ENCODE peak calls at places on chromosome 19, in seven cellular contexts. One of them, this sample, is unnamed.

GRCh38 chr19:38665950-38666661 is 18.7 kb downstream of the ACTN4 start:
- DNase-seq in CD4-positive, alpha-beta T cell: no peak
- DNase-seq in psoas muscle: peak; percentile 56
- DNase-seq in neural progenitor cell: peak; percentile 85
- DNase-seq in left ventricle myocardium inferior: peak; percentile 73
- DNase-seq in A549: no peak
- DNase-seq in spleen: peak; percentile 78
- DNase-seq in this sample: no peak

GRCh38 chr19:6126335-6126974 is 9.0 kb upstream of the ACSBG2 start:
- DNase-seq in CD4-positive, alpha-beta T cell: no peak
- DNase-seq in psoas muscle: no peak
- DNase-seq in neural progenitor cell: peak; percentile 55
- DNase-seq in left ventricle myocardium inferior: no peak
- DNase-seq in A549: peak; percentile 62
- DNase-seq in spleen: no peak
- DNase-seq in this sample: no peak

GRCh38 chr19:44539236-44539819 is 9.9 kb upstream of the CEACAM20 start:
- DNase-seq in CD4-positive, alpha-beta T cell: no peak
- DNase-seq in psoas muscle: no peak
- DNase-seq in neural progenitor cell: no peak
- DNase-seq in left ventricle myocardium inferior: no peak
- DNase-seq in A549: no peak
- DNase-seq in spleen: no peak
- DNase-seq in this sample: no peak

GRCh38 chr19:17327654-17328516 is 6.8 kb downstream of the ANO8 start:
- DNase-seq in CD4-positive, alpha-beta T cell: peak; percentile 40
- DNase-seq in psoas muscle: no peak
- DNase-seq in neural progenitor cell: peak; percentile 96
- DNase-seq in left ventricle myocardium inferior: no peak
- DNase-seq in A549: no peak
- DNase-seq in spleen: peak; percentile 89
- DNase-seq in this sample: peak; percentile 94

GRCh38 chr19:5823579-5824281 is 15.8 kb downstream of the FUT6 start:
- DNase-seq in CD4-positive, alpha-beta T cell: no peak
- DNase-seq in psoas muscle: no peak
- DNase-seq in neural progenitor cell: no peak
- DNase-seq in left ventricle myocardium inferior: no peak
- DNase-seq in A549: peak; percentile 53
- DNase-seq in spleen: no peak
- DNase-seq in this sample: no peak

GRCh38 chr19:9140159-9140874 is at the start of gene ZNF317:
- DNase-seq in CD4-positive, alpha-beta T cell: peak; percentile 83
- DNase-seq in psoas muscle: peak; percentile 89
- DNase-seq in neural progenitor cell: peak; percentile 97
- DNase-seq in left ventricle myocardium inferior: peak; percentile 90
- DNase-seq in A549: peak; percentile 73
- DNase-seq in spleen: peak; percentile 95
- DNase-seq in this sample: peak; percentile 94

GRCh38 chr19:39307233-39307821 is 11.1 kb downstream of the IFNL1 start:
- DNase-seq in CD4-positive, alpha-beta T cell: no peak
- DNase-seq in psoas muscle: no peak
- DNase-seq in neural progenitor cell: peak; percentile 93
- DNase-seq in left ventricle myocardium inferior: no peak
- DNase-seq in A549: no peak
- DNase-seq in spleen: peak; percentile 73
- DNase-seq in this sample: no peak

GRCh38 chr19:57398868-57399267 is 9.2 kb downstream of the ZNF548 start:
- DNase-seq in CD4-positive, alpha-beta T cell: no peak
- DNase-seq in psoas muscle: no peak
- DNase-seq in neural progenitor cell: no peak
- DNase-seq in left ventricle myocardium inferior: no peak
- DNase-seq in A549: no peak
- DNase-seq in spleen: no peak
- DNase-seq in this sample: no peak

GRCh38 chr19:14168259-14168972 is 32.0 kb upstream of the ASF1B start:
- DNase-seq in CD4-positive, alpha-beta T cell: no peak
- DNase-seq in psoas muscle: no peak
- DNase-seq in neural progenitor cell: no peak
- DNase-seq in left ventricle myocardium inferior: no peak
- DNase-seq in A549: no peak
- DNase-seq in spleen: no peak
- DNase-seq in this sample: no peak

GRCh38 chr19:3285647-3286176 is 61.3 kb downstream of the CELF5 start:
- DNase-seq in CD4-positive, alpha-beta T cell: peak; percentile 42
- DNase-seq in psoas muscle: no peak
- DNase-seq in neural progenitor cell: no peak
- DNase-seq in left ventricle myocardium inferior: no peak
- DNase-seq in A549: peak; percentile 58
- DNase-seq in spleen: no peak
- DNase-seq in this sample: peak; percentile 32

GRCh38 chr19:5850743-5851293 is 431 bp downstream of the FUT3 start:
- DNase-seq in CD4-positive, alpha-beta T cell: no peak
- DNase-seq in psoas muscle: no peak
- DNase-seq in neural progenitor cell: no peak
- DNase-seq in left ventricle myocardium inferior: no peak
- DNase-seq in A549: no peak
- DNase-seq in spleen: no peak
- DNase-seq in this sample: peak; percentile 84

GRCh38 chr19:16476401-16476800 is 4.6 kb upstream of the EPS15L1 start:
- DNase-seq in CD4-positive, alpha-beta T cell: no peak
- DNase-seq in psoas muscle: no peak
- DNase-seq in neural progenitor cell: no peak
- DNase-seq in left ventricle myocardium inferior: no peak
- DNase-seq in A549: no peak
- DNase-seq in spleen: no peak
- DNase-seq in this sample: no peak

GRCh38 chr19:27714857-27715256 is 1498.1 kb downstream of the UQCRFS1 start:
- DNase-seq in CD4-positive, alpha-beta T cell: no peak
- DNase-seq in psoas muscle: no peak
- DNase-seq in neural progenitor cell: no peak
- DNase-seq in left ventricle myocardium inferior: no peak
- DNase-seq in A549: no peak
- DNase-seq in spleen: no peak
- DNase-seq in this sample: no peak

GRCh38 chr19:27705896-27706295 is 1507.1 kb downstream of the UQCRFS1 start:
- DNase-seq in CD4-positive, alpha-beta T cell: no peak
- DNase-seq in psoas muscle: no peak
- DNase-seq in neural progenitor cell: no peak
- DNase-seq in left ventricle myocardium inferior: no peak
- DNase-seq in A549: no peak
- DNase-seq in spleen: no peak
- DNase-seq in this sample: no peak

GRCh38 chr19:27709496-27709895 is 1503.5 kb downstream of the UQCRFS1 start:
- DNase-seq in CD4-positive, alpha-beta T cell: no peak
- DNase-seq in psoas muscle: no peak
- DNase-seq in neural progenitor cell: no peak
- DNase-seq in left ventricle myocardium inferior: no peak
- DNase-seq in A549: no peak
- DNase-seq in spleen: no peak
- DNase-seq in this sample: no peak
- H3K27ac ChIP-seq in CD4-positive, alpha-beta T cell: no peak overlapping the region
- H3K27ac ChIP-seq in psoas muscle: no peak overlapping the region
- H3K27ac ChIP-seq in neural progenitor cell: no peak overlapping the region
- H3K27ac ChIP-seq in left ventricle myocardium inferior: no peak overlapping the region
- H3K27ac ChIP-seq in A549: no peak overlapping the region
- H3K27ac ChIP-seq in spleen: no peak overlapping the region
- H3K27ac ChIP-seq in this sample: no peak overlapping the region

DNA sequence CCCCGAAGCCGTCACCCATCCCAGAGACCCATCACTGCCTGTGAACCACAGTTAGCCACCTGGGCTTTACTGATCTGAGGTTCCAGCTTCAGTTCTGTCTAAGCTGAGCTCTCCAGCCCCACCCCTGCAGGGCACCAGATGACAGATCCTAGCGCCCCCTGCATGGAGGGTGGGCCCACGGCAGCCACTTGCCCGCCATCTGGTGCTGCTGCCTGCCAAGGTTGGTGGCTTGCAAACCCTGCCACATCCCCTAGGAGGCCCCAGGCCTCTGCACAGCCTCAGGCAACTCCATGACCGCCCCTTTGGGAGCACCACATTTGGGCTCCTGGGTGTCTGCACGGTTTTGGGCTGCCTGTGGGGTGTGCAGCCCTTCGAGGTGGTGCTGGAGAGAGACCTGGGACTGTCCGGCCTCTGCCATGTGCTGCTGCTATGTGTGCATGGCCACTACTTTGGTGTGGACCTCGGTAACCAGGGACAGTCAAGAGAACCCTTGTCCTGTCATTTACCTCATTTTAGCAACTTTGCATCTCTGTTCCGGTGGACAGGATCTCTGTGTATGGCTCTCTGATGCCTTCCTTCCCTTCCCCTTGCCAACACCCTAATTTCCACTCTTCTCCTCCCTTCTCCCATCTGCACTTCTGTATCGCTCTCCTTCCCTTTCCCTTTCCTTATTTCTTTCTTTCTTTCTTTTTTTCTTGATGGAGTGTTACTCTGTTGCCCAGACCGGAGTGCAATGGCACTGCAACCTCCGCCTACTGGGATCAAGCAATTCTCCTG is 17.4 kb upstream of the SDHAF1 start:
- DNase-seq in CD4-positive, alpha-beta T cell: no peak
- DNase-seq in psoas muscle: no peak
- DNase-seq in neural progenitor cell: peak; percentile 79
- DNase-seq in left ventricle myocardium inferior: no peak
- DNase-seq in A549: peak; percentile 66
- DNase-seq in spleen: no peak
- DNase-seq in this sample: no peak
- TF ChIP-seq CTCF in CD4-positive, alpha-beta T cell: no peak
- TF ChIP-seq CTCF in psoas muscle: no peak
- TF ChIP-seq CTCF in neural progenitor cell: peak; percentile 56
- TF ChIP-seq CTCF in left ventricle myocardium inferior: no peak
- TF ChIP-seq CTCF in A549: peak; percentile 13
- TF ChIP-seq CTCF in spleen: no peak
- TF ChIP-seq CTCF in this sample: no peak

GRCh38 chr19:48749571-48750198 is 2.8 kb downstream of the FUT1 start:
- DNase-seq in CD4-positive, alpha-beta T cell: no peak
- DNase-seq in psoas muscle: no peak
- DNase-seq in neural progenitor cell: no peak
- DNase-seq in left ventricle myocardium inferior: no peak
- DNase-seq in A549: no peak
- DNase-seq in spleen: no peak
- DNase-seq in this sample: no peak

GRCh38 chr19:48750351-48750750 is 2.1 kb downstream of the FUT1 start:
- DNase-seq in CD4-positive, alpha-beta T cell: no peak
- DNase-seq in psoas muscle: no peak
- DNase-seq in neural progenitor cell: no peak
- DNase-seq in left ventricle myocardium inferior: no peak
- DNase-seq in A549: no peak
- DNase-seq in spleen: no peak
- DNase-seq in this sample: no peak

GRCh38 chr19:48750771-48751504 is 1.5 kb downstream of the FUT1 start:
- DNase-seq in CD4-positive, alpha-beta T cell: no peak
- DNase-seq in psoas muscle: no peak
- DNase-seq in neural progenitor cell: no peak
- DNase-seq in left ventricle myocardium inferior: no peak
- DNase-seq in A549: no peak
- DNase-seq in spleen: no peak
- DNase-seq in this sample: no peak

GRCh38 chr19:48752511-48753365 is at the start of gene FUT1:
- DNase-seq in CD4-positive, alpha-beta T cell: no peak
- DNase-seq in psoas muscle: peak; percentile 69
- DNase-seq in neural progenitor cell: peak; percentile 89
- DNase-seq in left ventricle myocardium inferior: peak; percentile 72
- DNase-seq in A549: no peak
- DNase-seq in spleen: peak; percentile 89
- DNase-seq in this sample: no peak

DNA sequence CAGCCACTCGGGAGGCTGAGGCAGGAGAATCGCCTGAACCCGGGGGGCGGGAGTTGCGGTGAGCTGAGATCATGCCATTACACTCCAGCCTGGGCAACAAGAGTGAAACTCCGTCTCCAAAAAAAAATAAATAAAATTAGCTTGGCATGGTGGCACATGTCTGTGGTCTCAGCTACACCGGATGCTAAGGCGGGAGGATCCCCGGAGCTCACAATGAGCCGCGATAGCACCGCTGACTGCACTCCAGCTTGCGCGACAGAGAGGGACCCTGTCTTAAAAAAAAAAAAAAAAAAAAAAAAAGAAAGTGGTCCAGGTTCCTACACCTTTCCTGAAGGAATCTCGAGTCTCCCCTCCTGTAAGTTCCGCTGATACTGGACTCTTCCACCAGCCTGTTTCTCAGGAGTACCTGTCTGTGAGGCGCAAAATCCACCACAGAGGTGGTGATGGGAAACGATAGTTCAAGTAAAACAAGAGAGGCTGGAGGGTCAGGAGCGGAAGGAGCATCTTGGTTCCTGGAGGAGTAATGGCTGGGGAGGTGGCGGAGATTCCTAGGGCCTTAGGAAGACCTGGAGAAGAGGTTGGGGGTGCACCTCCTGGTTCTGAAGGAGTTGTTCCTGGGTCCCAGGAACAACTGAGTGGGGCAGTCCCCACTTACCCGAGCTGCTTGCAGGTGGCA is 468 bp downstream of the FUT1 start:
- DNase-seq in CD4-positive, alpha-beta T cell: no peak
- DNase-seq in psoas muscle: no peak
- DNase-seq in neural progenitor cell: peak; percentile 46
- DNase-seq in left ventricle myocardium inferior: no peak
- DNase-seq in A549: no peak
- DNase-seq in spleen: no peak
- DNase-seq in this sample: no peak
- H3K27ac ChIP-seq in CD4-positive, alpha-beta T cell: no peak overlapping the region
- H3K27ac ChIP-seq in psoas muscle: peak overlapping the region; percentile 42
- H3K27ac ChIP-seq in neural progenitor cell: no peak overlapping the region
- H3K27ac ChIP-seq in left ventricle myocardium inferior: peak overlapping the region; percentile 86
- H3K27ac ChIP-seq in A549: peak overlapping the region; percentile 57
- H3K27ac ChIP-seq in spleen: peak overlapping the region; percentile 81
- H3K27ac ChIP-seq in this sample: peak overlapping the region; percentile 59

DNA sequence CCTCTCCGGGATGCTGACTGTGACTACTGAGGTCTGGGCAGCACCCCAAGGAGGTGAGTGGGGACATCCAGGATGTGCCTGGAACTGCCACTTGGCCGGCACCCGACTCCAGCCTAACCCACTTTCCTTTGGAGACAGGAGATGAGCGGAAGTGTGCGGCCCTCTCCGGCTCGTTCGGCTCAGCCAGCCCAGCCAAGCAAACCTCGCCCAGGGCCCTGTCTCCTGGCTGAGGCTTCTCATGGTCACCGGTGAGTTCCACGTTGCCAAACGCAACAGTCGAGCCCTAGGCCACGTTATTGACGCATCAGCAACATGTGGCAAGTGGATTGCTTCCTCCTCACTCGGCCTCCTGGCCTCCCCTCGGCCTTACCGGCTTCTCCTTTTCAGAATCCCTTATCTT is 5.5 kb downstream of the SLC7A10 start:
- DNase-seq in CD4-positive, alpha-beta T cell: no peak
- DNase-seq in psoas muscle: no peak
- DNase-seq in neural progenitor cell: no peak
- DNase-seq in left ventricle myocardium inferior: no peak
- DNase-seq in A549: no peak
- DNase-seq in spleen: no peak
- DNase-seq in this sample: no peak
- TF ChIP-seq CTCF in CD4-positive, alpha-beta T cell: no peak
- TF ChIP-seq CTCF in psoas muscle: no peak
- TF ChIP-seq CTCF in neural progenitor cell: no peak
- TF ChIP-seq CTCF in left ventricle myocardium inferior: no peak
- TF ChIP-seq CTCF in A549: no peak
- TF ChIP-seq CTCF in spleen: no peak
- TF ChIP-seq CTCF in this sample: no peak

This sample was measured in adrenal gland.